ENCODE peak calls at places on chromosome 11, in seven cellular contexts. One of them, this sample, is unnamed.

GRCh38 chr11:112810951-112811350 is 150.3 kb upstream of the NCAM1 start:
- DNase-seq in CD4-positive, CD25-positive, alpha-beta regulatory T cell: no peak
- DNase-seq in posterior cingulate gyrus: no peak
- DNase-seq in stimulated activated CD4-positive, alpha-beta T cell treated with anti-CD3 and anti-CD28 coated beads, Interleukin-15, amount 100 ng/mL, for 1 hour: no peak
- DNase-seq in NCI-H524 treated with DMSO at 0.1 percent for 48 hours: no peak
- DNase-seq in adrenal gland: no peak
- DNase-seq in activated naive CD8-positive, alpha-beta T cell treated with anti-CD3 and anti-CD28 coated beads for 36 hours: no peak
- DNase-seq in this sample: no peak

GRCh38 chr11:123518496-123519054 is 88.5 kb downstream of the GRAMD1B start:
- DNase-seq in CD4-positive, CD25-positive, alpha-beta regulatory T cell: no peak
- DNase-seq in posterior cingulate gyrus: no peak
- DNase-seq in stimulated activated CD4-positive, alpha-beta T cell treated with anti-CD3 and anti-CD28 coated beads, Interleukin-15, amount 100 ng/mL, for 1 hour: no peak
- DNase-seq in NCI-H524 treated with DMSO at 0.1 percent for 48 hours: peak
- DNase-seq in adrenal gland: no peak
- DNase-seq in activated naive CD8-positive, alpha-beta T cell treated with anti-CD3 and anti-CD28 coated beads for 36 hours: no peak
- DNase-seq in this sample: no peak

GRCh38 chr11:119626197-119626909 is 102.6 kb downstream of the NECTIN1 start:
- DNase-seq in CD4-positive, CD25-positive, alpha-beta regulatory T cell: no peak
- DNase-seq in posterior cingulate gyrus: no peak
- DNase-seq in stimulated activated CD4-positive, alpha-beta T cell treated with anti-CD3 and anti-CD28 coated beads, Interleukin-15, amount 100 ng/mL, for 1 hour: no peak
- DNase-seq in NCI-H524 treated with DMSO at 0.1 percent for 48 hours: peak
- DNase-seq in adrenal gland: no peak
- DNase-seq in activated naive CD8-positive, alpha-beta T cell treated with anti-CD3 and anti-CD28 coated beads for 36 hours: no peak
- DNase-seq in this sample: no peak

GRCh38 chr11:70853103-70853830 is 399.1 kb downstream of the SHANK2 start:
- DNase-seq in CD4-positive, CD25-positive, alpha-beta regulatory T cell: no peak
- DNase-seq in posterior cingulate gyrus: peak
- DNase-seq in stimulated activated CD4-positive, alpha-beta T cell treated with anti-CD3 and anti-CD28 coated beads, Interleukin-15, amount 100 ng/mL, for 1 hour: no peak
- DNase-seq in NCI-H524 treated with DMSO at 0.1 percent for 48 hours: no peak
- DNase-seq in adrenal gland: no peak
- DNase-seq in activated naive CD8-positive, alpha-beta T cell treated with anti-CD3 and anti-CD28 coated beads for 36 hours: no peak
- DNase-seq in this sample: peak

GRCh38 chr11:101706015-101706414 is 122.2 kb upstream of the TRPC6 start:
- DNase-seq in CD4-positive, CD25-positive, alpha-beta regulatory T cell: no peak
- DNase-seq in posterior cingulate gyrus: no peak
- DNase-seq in stimulated activated CD4-positive, alpha-beta T cell treated with anti-CD3 and anti-CD28 coated beads, Interleukin-15, amount 100 ng/mL, for 1 hour: no peak
- DNase-seq in NCI-H524 treated with DMSO at 0.1 percent for 48 hours: no peak
- DNase-seq in adrenal gland: no peak
- DNase-seq in activated naive CD8-positive, alpha-beta T cell treated with anti-CD3 and anti-CD28 coated beads for 36 hours: no peak
- DNase-seq in this sample: no peak

GRCh38 chr11:107856981-107857517 is 1.5 kb downstream of the SLC35F2 start:
- DNase-seq in CD4-positive, CD25-positive, alpha-beta regulatory T cell: no peak
- DNase-seq in posterior cingulate gyrus: no peak
- DNase-seq in stimulated activated CD4-positive, alpha-beta T cell treated with anti-CD3 and anti-CD28 coated beads, Interleukin-15, amount 100 ng/mL, for 1 hour: no peak
- DNase-seq in NCI-H524 treated with DMSO at 0.1 percent for 48 hours: no peak
- DNase-seq in adrenal gland: no peak
- DNase-seq in activated naive CD8-positive, alpha-beta T cell treated with anti-CD3 and anti-CD28 coated beads for 36 hours: no peak
- DNase-seq in this sample: no peak

GRCh38 chr11:117217141-117217609 is 14.7 kb downstream of the PCSK7 start:
- DNase-seq in CD4-positive, CD25-positive, alpha-beta regulatory T cell: no peak
- DNase-seq in posterior cingulate gyrus: no peak
- DNase-seq in stimulated activated CD4-positive, alpha-beta T cell treated with anti-CD3 and anti-CD28 coated beads, Interleukin-15, amount 100 ng/mL, for 1 hour: no peak
- DNase-seq in NCI-H524 treated with DMSO at 0.1 percent for 48 hours: no peak
- DNase-seq in adrenal gland: no peak
- DNase-seq in activated naive CD8-positive, alpha-beta T cell treated with anti-CD3 and anti-CD28 coated beads for 36 hours: no peak
- DNase-seq in this sample: no peak

GRCh38 chr11:6214530-6214929 is 9.2 kb downstream of the C11orf42 start:
- DNase-seq in CD4-positive, CD25-positive, alpha-beta regulatory T cell: no peak
- DNase-seq in posterior cingulate gyrus: no peak
- DNase-seq in stimulated activated CD4-positive, alpha-beta T cell treated with anti-CD3 and anti-CD28 coated beads, Interleukin-15, amount 100 ng/mL, for 1 hour: no peak
- DNase-seq in NCI-H524 treated with DMSO at 0.1 percent for 48 hours: no peak
- DNase-seq in adrenal gland: no peak
- DNase-seq in activated naive CD8-positive, alpha-beta T cell treated with anti-CD3 and anti-CD28 coated beads for 36 hours: no peak
- DNase-seq in this sample: no peak

GRCh38 chr11:126768702-126769101 is 231.9 kb downstream of the KIRREL3 start:
- DNase-seq in CD4-positive, CD25-positive, alpha-beta regulatory T cell: no peak
- DNase-seq in posterior cingulate gyrus: no peak
- DNase-seq in stimulated activated CD4-positive, alpha-beta T cell treated with anti-CD3 and anti-CD28 coated beads, Interleukin-15, amount 100 ng/mL, for 1 hour: no peak
- DNase-seq in NCI-H524 treated with DMSO at 0.1 percent for 48 hours: no peak
- DNase-seq in adrenal gland: no peak
- DNase-seq in activated naive CD8-positive, alpha-beta T cell treated with anti-CD3 and anti-CD28 coated beads for 36 hours: no peak
- DNase-seq in this sample: no peak

GRCh38 chr11:46912526-46913150 is 5.7 kb downstream of the LRP4 start:
- DNase-seq in CD4-positive, CD25-positive, alpha-beta regulatory T cell: no peak
- DNase-seq in posterior cingulate gyrus: no peak
- DNase-seq in stimulated activated CD4-positive, alpha-beta T cell treated with anti-CD3 and anti-CD28 coated beads, Interleukin-15, amount 100 ng/mL, for 1 hour: no peak
- DNase-seq in NCI-H524 treated with DMSO at 0.1 percent for 48 hours: no peak
- DNase-seq in adrenal gland: no peak
- DNase-seq in activated naive CD8-positive, alpha-beta T cell treated with anti-CD3 and anti-CD28 coated beads for 36 hours: no peak
- DNase-seq in this sample: no peak

GRCh38 chr11:64089493-64089892 is 53.8 kb downstream of the FLRT1 start:
- DNase-seq in CD4-positive, CD25-positive, alpha-beta regulatory T cell: no peak
- DNase-seq in posterior cingulate gyrus: no peak
- DNase-seq in stimulated activated CD4-positive, alpha-beta T cell treated with anti-CD3 and anti-CD28 coated beads, Interleukin-15, amount 100 ng/mL, for 1 hour: no peak
- DNase-seq in NCI-H524 treated with DMSO at 0.1 percent for 48 hours: no peak
- DNase-seq in adrenal gland: no peak
- DNase-seq in activated naive CD8-positive, alpha-beta T cell treated with anti-CD3 and anti-CD28 coated beads for 36 hours: no peak
- DNase-seq in this sample: no peak

GRCh38 chr11:83736689-83737088 is 450.5 kb upstream of the CCDC90B start:
- DNase-seq in CD4-positive, CD25-positive, alpha-beta regulatory T cell: no peak
- DNase-seq in posterior cingulate gyrus: no peak
- DNase-seq in stimulated activated CD4-positive, alpha-beta T cell treated with anti-CD3 and anti-CD28 coated beads, Interleukin-15, amount 100 ng/mL, for 1 hour: no peak
- DNase-seq in NCI-H524 treated with DMSO at 0.1 percent for 48 hours: peak
- DNase-seq in adrenal gland: no peak
- DNase-seq in activated naive CD8-positive, alpha-beta T cell treated with anti-CD3 and anti-CD28 coated beads for 36 hours: no peak
- DNase-seq in this sample: no peak

GRCh38 chr11:113351061-113351460 is 36.5 kb upstream of the ANKK1 start:
- DNase-seq in CD4-positive, CD25-positive, alpha-beta regulatory T cell: no peak
- DNase-seq in posterior cingulate gyrus: no peak
- DNase-seq in stimulated activated CD4-positive, alpha-beta T cell treated with anti-CD3 and anti-CD28 coated beads, Interleukin-15, amount 100 ng/mL, for 1 hour: no peak
- DNase-seq in NCI-H524 treated with DMSO at 0.1 percent for 48 hours: no peak
- DNase-seq in adrenal gland: no peak
- DNase-seq in activated naive CD8-positive, alpha-beta T cell treated with anti-CD3 and anti-CD28 coated beads for 36 hours: no peak
- DNase-seq in this sample: no peak

This sample was measured in occipital lobe.